ENCODE peak calls at places on chromosomes 12 and 14, in seven cellular contexts. E is IMR-90, V is H9, I is neuronal stem cell, P is mesendoderm, G is mesenchymal stem cell, M is H1. N is an unnamed sample.

GRCh38 chr14:78509516-78509915 is 339.3 kb downstream of the NRXN3 start:
- DNase-seq in E (no peak), V (no peak), I (no peak), P (peak; percentile 50), G (no peak), M (no peak), N (no peak)

GRCh38 chr12:89650239-89650638 is 58.4 kb downstream of the ATP2B1 start:
- DNase-seq in E (peak; percentile 5), V (no peak), I (no peak), P (no peak), G (no peak), M (no peak), N (no peak)

GRCh38 chr12:52415870-52416750 is 10.0 kb upstream of the KRT82 start:
- DNase-seq in E (peak; percentile 71), V (no peak), I (no peak), P (no peak), G (peak; percentile 81), M (no peak), N (peak; percentile 89)

GRCh38 chr12:127239781-127240180 is 1027.2 kb upstream of the TMEM132C start:
- DNase-seq in E (no peak), V (no peak), I (no peak), P (no peak), G (no peak), M (no peak), N (no peak)

GRCh38 chr14:76640923-76641395 is 120.3 kb upstream of the VASH1 start:
- DNase-seq in E (no peak), V (no peak), I (no peak), P (no peak), G (no peak), M (no peak), N (no peak)

GRCh38 chr12:122366685-122367475 is 55.6 kb downstream of the CLIP1 start:
- DNase-seq in E (peak; percentile 90), V (peak; percentile 66), I (peak; percentile 14), P (peak; percentile 98), G (peak; percentile 96), M (no peak), N (peak; percentile 66)

GRCh38 chr12:72268386-72268785 is 3.8 kb upstream of the TRHDE start:
- DNase-seq in E (no peak), V (no peak), I (no peak), P (no peak), G (no peak), M (no peak), N (no peak)

GRCh38 chr12:96687719-96688118 is 198.3 kb downstream of the CFAP54 start:
- DNase-seq in E (no peak), V (no peak), I (no peak), P (no peak), G (no peak), M (no peak), N (no peak)

GRCh38 chr14:65336191-65336591 is 76.3 kb upstream of the FUT8 start:
- DNase-seq in E (peak; percentile 73), V (no peak), I (no peak), P (no peak), G (peak; percentile 86), M (no peak), N (peak; percentile 59)

GRCh38 chr12:117404940-117405339 is 43.5 kb upstream of the NOS1 start:
- DNase-seq in E (no peak), V (no peak), I (no peak), P (no peak), G (no peak), M (no peak), N (peak; percentile 93)

GRCh38 chr12:123991402-123991951 is 18.5 kb downstream of the ZNF664 start:
- DNase-seq in E (no peak), V (no peak), I (no peak), P (peak; percentile 59), G (no peak), M (no peak), N (no peak)

GRCh38 chr14:99734406-99735051 is 50.4 kb downstream of the CYP46A1 start:
- DNase-seq in E (no peak), V (peak; percentile 27), I (no peak), P (no peak), G (no peak), M (no peak), N (no peak)

GRCh38 chr12:75947171-75947723 is 84.3 kb downstream of the PHLDA1 start:
- DNase-seq in E (no peak), V (no peak), I (no peak), P (no peak), G (no peak), M (no peak), N (no peak)

GRCh38 chr12:108119126-108119973 is 9.7 kb upstream of the WSCD2 start:
- DNase-seq in E (no peak), V (no peak), I (no peak), P (no peak), G (no peak), M (no peak), N (no peak)

GRCh38 chr12:77979597-77980250 is 149.0 kb downstream of the NAV3 start:
- DNase-seq in E (peak; percentile 5), V (no peak), I (no peak), P (no peak), G (no peak), M (no peak), N (no peak)

GRCh38 chr14:101713641-101714349 is 47.7 kb upstream of the PPP2R5C start:
- DNase-seq in E (no peak), V (no peak), I (no peak), P (no peak), G (no peak), M (no peak), N (no peak)

GRCh38 chr14:44966601-44967336 is 4.8 kb downstream of the TOGARAM1 start:
- DNase-seq in E (no peak), V (no peak), I (no peak), P (no peak), G (peak; percentile 26), M (no peak), N (no peak)

GRCh38 chr14:60753264-60754126 is 18.9 kb downstream of the MNAT1 start:
- DNase-seq in E (peak; percentile 40), V (no peak), I (no peak), P (no peak), G (no peak), M (no peak), N (peak; percentile 1)

GRCh38 chr12:83767723-83768122 is 1081.0 kb downstream of the TMTC2 start:
- DNase-seq in E (no peak), V (no peak), I (no peak), P (no peak), G (no peak), M (no peak), N (no peak)

DNA sequence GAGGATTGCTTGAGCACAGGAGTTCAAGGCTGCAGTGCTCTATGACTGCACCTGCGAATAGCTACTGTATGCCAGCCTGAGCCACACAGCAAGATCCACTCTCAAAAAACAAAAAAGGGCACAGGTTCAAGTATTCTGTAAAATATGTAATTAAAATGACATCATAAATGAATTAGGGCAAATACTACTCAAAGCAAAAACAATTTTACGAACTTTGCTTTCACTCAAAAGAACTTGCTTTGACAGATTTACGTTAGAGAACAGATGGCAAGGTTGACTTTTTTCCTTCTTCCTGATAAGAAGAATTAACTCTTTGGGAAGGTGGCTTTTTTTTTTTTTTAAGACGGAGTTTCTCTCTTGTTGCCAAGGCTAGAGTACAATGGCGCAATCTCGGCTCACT is 44.0 kb upstream of the EAPP start:
- DNase-seq in E (no peak), V (no peak), I (no peak), P (no peak), G (no peak), M (no peak), N (no peak)
- H3K23ac ChIP-seq in E (no peak overlapping the region), V (no peak overlapping the region), I (no peak overlapping the region), P (no peak overlapping the region), G (no peak overlapping the region), M (no peak overlapping the region), N (no peak overlapping the region)

DNA sequence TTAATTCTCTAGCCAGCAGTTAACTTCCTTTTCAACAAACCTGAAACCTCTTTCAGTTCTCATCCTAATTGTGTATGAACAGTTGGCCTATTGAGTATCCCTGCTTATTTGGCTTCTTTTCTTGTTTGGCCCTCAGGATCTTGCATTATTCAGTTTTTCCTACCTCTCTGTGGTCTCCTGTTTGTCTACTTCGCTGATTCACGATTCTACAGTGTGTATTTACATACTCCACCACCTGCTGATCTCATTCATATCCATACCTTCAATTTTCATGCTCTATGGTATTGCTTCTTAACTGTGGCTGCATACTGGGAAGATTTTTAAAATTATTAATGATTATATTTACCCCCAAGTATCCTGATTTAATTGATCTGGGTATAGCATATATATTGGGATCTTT is 56.4 kb downstream of the RASSF9 start:
- DNase-seq in E (no peak), V (no peak), I (no peak), P (no peak), G (no peak), M (no peak), N (no peak)
- H3K23ac ChIP-seq in E (no peak overlapping the region), V (no peak overlapping the region), I (no peak overlapping the region), P (no peak overlapping the region), G (no peak overlapping the region), M (no peak overlapping the region), N (peak overlapping the region; percentile 92)

DNA sequence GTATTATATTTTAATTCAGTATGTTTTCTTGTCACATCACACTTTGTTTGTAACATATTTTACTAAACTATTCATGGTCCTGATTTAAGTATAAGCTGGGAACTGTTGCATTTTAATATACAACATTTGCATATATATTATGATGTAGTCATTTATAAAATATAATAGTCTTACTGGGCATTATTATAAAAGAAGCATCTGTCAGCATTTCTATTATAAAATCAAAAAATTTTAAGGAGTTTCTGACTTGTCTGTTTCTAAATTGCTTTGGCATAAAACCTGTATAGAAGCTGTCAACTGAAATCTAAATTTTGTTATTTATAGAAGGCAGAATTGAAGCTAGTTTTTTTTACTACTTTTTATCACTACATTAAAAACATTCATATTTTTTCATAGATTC is 166.6 kb downstream of the NUBPL start:
- DNase-seq in E (no peak), V (no peak), I (no peak), P (no peak), G (no peak), M (no peak), N (no peak)
- H3K23ac ChIP-seq in E (no peak overlapping the region), V (no peak overlapping the region), I (no peak overlapping the region), P (no peak overlapping the region), G (no peak overlapping the region), M (no peak overlapping the region), N (no peak overlapping the region)

GRCh38 chr12:3291939-3292338 is 199.1 kb upstream of the PRMT8 start:
- DNase-seq in E (no peak), V (no peak), I (no peak), P (no peak), G (no peak), M (no peak), N (no peak)

GRCh38 chr12:3293446-3294161 is 197.4 kb upstream of the PRMT8 start:
- DNase-seq in E (peak; percentile 55), V (no peak), I (no peak), P (peak; percentile 25), G (no peak), M (no peak), N (peak; percentile 36)

GRCh38 chr12:3295225-3295624 is 195.8 kb upstream of the PRMT8 start:
- DNase-seq in E (no peak), V (no peak), I (no peak), P (no peak), G (no peak), M (no peak), N (no peak)

GRCh38 chr12:3294481-3294911 is 196.5 kb upstream of the PRMT8 start:
- DNase-seq in E (no peak), V (no peak), I (no peak), P (no peak), G (no peak), M (no peak), N (no peak)

DNA sequence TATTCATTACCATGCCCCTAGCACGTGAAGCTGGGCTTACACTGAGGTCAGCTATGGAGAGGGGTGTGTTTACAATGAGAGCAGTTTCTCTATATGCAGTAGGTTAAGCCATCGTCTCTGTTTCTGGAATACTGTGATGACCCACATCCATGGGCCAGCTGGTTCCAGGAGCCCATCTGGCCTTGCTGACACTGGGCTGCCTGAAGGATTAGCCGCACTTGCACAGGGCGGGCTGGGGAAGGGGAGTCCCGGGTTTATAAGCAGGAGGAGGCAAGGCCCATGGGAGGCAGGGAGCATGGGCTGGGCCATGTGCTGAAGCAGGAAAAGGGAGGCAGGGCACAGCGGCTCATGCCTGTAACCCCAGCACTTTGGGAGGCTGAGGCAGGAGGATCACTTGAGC is 198.0 kb upstream of the PRMT8 start:
- DNase-seq in E (no peak), V (no peak), I (no peak), P (no peak), G (no peak), M (no peak), N (no peak)
- H3K23ac ChIP-seq in E (no peak overlapping the region), V (no peak overlapping the region), I (no peak overlapping the region), P (no peak overlapping the region), G (no peak overlapping the region), M (no peak overlapping the region), N (no peak overlapping the region)